ENCODE peak calls at places on chromosomes 4 and X, in eight cellular contexts. I, Y, G, V, N, C, B and F are unnamed samples.

GRCh38 chr4:26838055-26838842 is 22.4 kb upstream of the STIM2 start:
- DNase-seq in I (no peak), Y (no peak), G (no peak), V (no peak), N (no peak), C (no peak), B (no peak), F (no peak)

GRCh38 chr4:82624819-82625218 is 63.0 kb upstream of the TMEM150C start:
- DNase-seq in I (no peak), Y (no peak), G (no peak), V (no peak), N (no peak), C (no peak), B (no peak), F (no peak)

GRCh38 chr4:154616731-154617130 is 4.3 kb upstream of the FGG start:
- DNase-seq in I (no peak), Y (no peak), G (no peak), V (no peak), N (no peak), C (no peak), B (no peak), F (no peak)

GRCh38 chr4:75895744-75896314 is 6.4 kb downstream of the PPEF2 start:
- DNase-seq in I (no peak), Y (peak), G (no peak), V (no peak), N (no peak), C (no peak), B (no peak), F (no peak)

GRCh38 chrX:38473715-38474114 is 87.6 kb upstream of the TSPAN7 start:
- DNase-seq in I (no peak), Y (no peak), G (no peak), V (no peak), N (no peak), C (no peak), B (no peak), F (no peak)

GRCh38 chr4:169219440-169219839 is 51.3 kb downstream of the SH3RF1 start:
- DNase-seq in I (no peak), Y (no peak), G (no peak), V (no peak), N (no peak), C (no peak), B (no peak), F (no peak)

GRCh38 chr4:105896461-105896939 is 1.2 kb downstream of the NPNT start:
- DNase-seq in I (peak), Y (no peak), G (no peak), V (no peak), N (no peak), C (no peak), B (no peak), F (no peak)

GRCh38 chr4:165326831-165327210 is 648 bp upstream of the MSMO1 start:
- DNase-seq in I (peak), Y (no peak), G (no peak), V (no peak), N (no peak), C (peak), B (no peak), F (no peak)

GRCh38 chrX:150547511-150548115 is 20.8 kb upstream of the MTM1 start:
- DNase-seq in I (peak), Y (peak), G (peak), V (peak), N (peak), C (peak), B (peak), F (peak)

GRCh38 chr4:87240341-87240740 is 19.9 kb upstream of the KLHL8 start:
- DNase-seq in I (no peak), Y (no peak), G (no peak), V (no peak), N (no peak), C (no peak), B (no peak), F (no peak)

GRCh38 chrX:84340981-84341380 is 153.0 kb upstream of the RPS6KA6 start:
- DNase-seq in I (no peak), Y (no peak), G (no peak), V (no peak), N (no peak), C (no peak), B (no peak), F (no peak)

GRCh38 chr4:182807841-182808548 is 109.2 kb downstream of the DCTD start:
- DNase-seq in I (no peak), Y (no peak), G (no peak), V (no peak), N (no peak), C (no peak), B (no peak), F (no peak)

GRCh38 chr4:15197005-15197404 is 194.7 kb downstream of the CPEB2 start:
- DNase-seq in I (peak), Y (no peak), G (no peak), V (no peak), N (peak), C (no peak), B (no peak), F (peak)

GRCh38 chr4:133151301-133151680 is 2.2 kb downstream of the PCDH10 start:
- DNase-seq in I (peak), Y (peak), G (no peak), V (no peak), N (peak), C (peak), B (peak), F (peak)

GRCh38 chr4:52843958-52844357 is 18.2 kb upstream of the RASL11B start:
- DNase-seq in I (no peak), Y (no peak), G (no peak), V (no peak), N (no peak), C (no peak), B (no peak), F (no peak)

GRCh38 chrX:131752493-131753198 is 208.8 kb downstream of the OR13H1 start:
- DNase-seq in I (peak), Y (peak), G (no peak), V (no peak), N (no peak), C (no peak), B (peak), F (no peak)

GRCh38 chr4:142645478-142646108 is 200.5 kb downstream of the INPP4B start:
- DNase-seq in I (no peak), Y (no peak), G (no peak), V (no peak), N (no peak), C (no peak), B (no peak), F (peak)

GRCh38 chr4:74376888-74377483 is 12.0 kb downstream of the EREG start:
- DNase-seq in I (no peak), Y (no peak), G (no peak), V (no peak), N (no peak), C (no peak), B (no peak), F (no peak)

GRCh38 chrX:44871114-44871645 is 1.8 kb upstream of the KDM6A start:
- DNase-seq in I (no peak), Y (no peak), G (no peak), V (no peak), N (no peak), C (no peak), B (peak), F (no peak)

GRCh38 chr4:150150545-150151156 is 72.4 kb downstream of the DCLK2 start:
- DNase-seq in I (no peak), Y (no peak), G (no peak), V (no peak), N (no peak), C (no peak), B (no peak), F (no peak)

GRCh38 chr4:30385650-30386049 is 334.5 kb upstream of the PCDH7 start:
- DNase-seq in I (no peak), Y (no peak), G (no peak), V (no peak), N (no peak), C (no peak), B (no peak), F (no peak)

GRCh38 chr4:43867908-43868307 is 580.7 kb downstream of the KCTD8 start:
- DNase-seq in I (no peak), Y (no peak), G (no peak), V (no peak), N (no peak), C (no peak), B (no peak), F (no peak)

GRCh38 chr4:7738458-7739076 is 201.1 kb downstream of the AFAP1 start:
- DNase-seq in I (no peak), Y (no peak), G (no peak), V (no peak), N (no peak), C (no peak), B (peak), F (no peak)

GRCh38 chr4:76559236-76560071 is 124.4 kb downstream of the SHROOM3 start:
- DNase-seq in I (peak), Y (no peak), G (no peak), V (no peak), N (no peak), C (no peak), B (no peak), F (no peak)

GRCh38 chr4:133565379-133565778 is 416.3 kb downstream of the PCDH10 start:
- DNase-seq in I (no peak), Y (no peak), G (no peak), V (no peak), N (no peak), C (no peak), B (no peak), F (no peak)

GRCh38 chr4:177519481-177520270 is 77.4 kb upstream of the AGA start:
- DNase-seq in I (no peak), Y (no peak), G (no peak), V (no peak), N (no peak), C (no peak), B (no peak), F (no peak)

GRCh38 chrX:151899622-151900021 is 13.1 kb upstream of the MAGEA4 start:
- DNase-seq in I (no peak), Y (no peak), G (no peak), V (no peak), N (no peak), C (no peak), B (no peak), F (no peak)

GRCh38 chr4:90727938-90728337 is 600.7 kb downstream of the CCSER1 start:
- DNase-seq in I (no peak), Y (no peak), G (no peak), V (no peak), N (no peak), C (no peak), B (no peak), F (no peak)

GRCh38 chr4:150923945-150924344 is 91.1 kb downstream of the LRBA start:
- DNase-seq in I (no peak), Y (no peak), G (no peak), V (no peak), N (no peak), C (no peak), B (no peak), F (no peak)

GRCh38 chrX:100417671-100418070 is 7.6 kb upstream of the PCDH19 start:
- DNase-seq in I (no peak), Y (no peak), G (no peak), V (no peak), N (no peak), C (no peak), B (no peak), F (peak)

GRCh38 chr4:176726803-176727202 is 65.9 kb downstream of the VEGFC start:
- DNase-seq in I (no peak), Y (no peak), G (no peak), V (no peak), N (no peak), C (no peak), B (no peak), F (no peak)

GRCh38 chr4:4995103-4995761 is 24.0 kb downstream of the CYTL1 start:
- DNase-seq in I (peak), Y (peak), G (peak), V (peak), N (peak), C (peak), B (peak), F (peak)

GRCh38 chr4:75939890-75940691 is 722 bp downstream of the NAAA start:
- DNase-seq in I (peak), Y (peak), G (peak), V (peak), N (peak), C (peak), B (peak), F (peak)

GRCh38 chrX:16807976-16808542 is 21.8 kb downstream of the TXLNG start:
- DNase-seq in I (no peak), Y (no peak), G (no peak), V (no peak), N (no peak), C (no peak), B (no peak), F (no peak)

GRCh38 chrX:16804923-16805464 is 18.7 kb downstream of the TXLNG start:
- DNase-seq in I (no peak), Y (no peak), G (no peak), V (no peak), N (no peak), C (no peak), B (no peak), F (no peak)

DNA sequence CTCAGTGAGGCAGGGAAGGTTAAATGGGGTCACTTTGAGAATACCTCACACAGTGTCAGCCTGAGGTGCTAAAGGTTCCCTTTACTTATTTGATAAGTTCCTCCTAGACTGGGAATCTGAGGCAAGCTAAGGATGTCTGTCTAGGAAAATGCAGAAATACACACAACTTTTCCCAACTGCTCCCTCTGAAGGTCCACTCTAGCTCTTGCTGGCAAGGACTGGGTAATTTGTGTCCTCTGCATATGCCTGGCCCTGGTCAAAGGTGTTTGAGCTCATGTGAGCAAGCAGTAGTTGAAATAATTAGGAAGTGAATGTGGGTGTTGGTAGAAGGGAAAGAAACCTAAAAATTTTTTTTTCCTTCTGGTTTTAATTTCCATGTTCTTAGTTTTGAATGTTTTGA is 21.3 kb downstream of the TXLNG start:
- DNase-seq in I (no peak), Y (no peak), G (no peak), V (no peak), N (no peak), C (no peak), B (no peak), F (peak)
- TF ChIP-seq CTCF in I (peak), Y (no peak), G (no peak), V (peak), N (peak), C (peak), B (peak), F (no peak)

GRCh38 chrX:96372313-96373046 is 312.2 kb upstream of the DIAPH2 start:
- DNase-seq in I (no peak), Y (no peak), G (no peak), V (no peak), N (no peak), C (peak), B (no peak), F (peak)
- TF ChIP-seq CTCF in I (peak), Y (no peak), G (no peak), V (peak), N (peak), C (peak), B (peak), F (peak)

GRCh38 chr4:107366900-107367299 is 330.8 kb upstream of the DKK2 start:
- DNase-seq in I (no peak), Y (no peak), G (no peak), V (no peak), N (no peak), C (no peak), B (no peak), F (no peak)

GRCh38 chr4:107363137-107363536 is 327.0 kb upstream of the DKK2 start:
- DNase-seq in I (no peak), Y (no peak), G (no peak), V (no peak), N (no peak), C (no peak), B (no peak), F (no peak)

DNA sequence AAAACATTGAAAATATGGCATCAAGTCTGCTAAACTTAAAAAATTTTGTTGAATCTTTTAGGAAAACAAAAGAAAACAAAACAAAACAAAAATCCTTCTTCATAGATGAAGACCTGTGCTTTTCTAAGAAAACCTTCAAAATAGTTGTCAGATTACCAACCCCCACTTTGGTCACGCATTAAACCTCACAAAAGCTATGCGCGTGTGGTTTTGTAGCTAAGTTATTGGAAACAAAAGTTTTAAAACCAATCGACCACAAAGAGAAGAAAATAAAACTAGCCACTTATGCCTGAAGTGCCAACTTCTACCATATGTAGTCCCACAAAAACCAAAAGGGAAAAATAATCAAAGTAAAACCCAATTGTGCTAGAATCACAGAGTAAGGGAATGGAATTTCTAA is 329.9 kb upstream of the DKK2 start:
- DNase-seq in I (no peak), Y (no peak), G (no peak), V (no peak), N (no peak), C (no peak), B (no peak), F (no peak)
- TF ChIP-seq CTCF in I (no peak), Y (no peak), G (no peak), V (no peak), N (no peak), C (no peak), B (no peak), F (no peak)

DNA sequence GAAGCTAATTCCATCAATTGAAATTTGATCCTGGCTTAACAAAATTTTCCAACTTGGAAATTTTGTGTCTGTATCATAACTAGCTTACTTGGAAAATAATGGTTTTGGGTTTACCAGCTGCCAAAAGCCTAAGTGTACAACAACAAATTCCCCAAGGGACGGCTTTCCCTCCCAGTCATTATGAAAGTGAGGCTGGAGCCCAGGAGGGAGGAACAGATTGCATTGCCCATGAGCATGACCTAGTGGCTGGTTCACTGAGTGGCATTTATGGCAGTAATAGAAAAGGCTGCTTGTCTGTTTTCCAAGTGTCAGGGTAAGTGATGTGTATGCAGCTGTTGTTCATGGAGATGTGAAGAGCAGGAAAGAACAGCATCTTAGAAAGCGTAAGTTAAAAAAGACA is 70.8 kb upstream of the HHIP start:
- DNase-seq in I (peak), Y (no peak), G (no peak), V (no peak), N (no peak), C (no peak), B (no peak), F (peak)
- TF ChIP-seq CTCF in I (peak), Y (no peak), G (no peak), V (no peak), N (no peak), C (no peak), B (peak), F (no peak)

GRCh38 chr4:103207673-103208072 is 9.5 kb upstream of the CENPE start:
- DNase-seq in I (peak), Y (no peak), G (no peak), V (no peak), N (peak), C (no peak), B (no peak), F (peak)

GRCh38 chr4:103199009-103199408 is 866 bp upstream of the CENPE start:
- DNase-seq in I (no peak), Y (peak), G (no peak), V (no peak), N (no peak), C (no peak), B (peak), F (no peak)

GRCh38 chr4:103201724-103202123 is 3.6 kb upstream of the CENPE start:
- DNase-seq in I (no peak), Y (no peak), G (no peak), V (no peak), N (no peak), C (no peak), B (no peak), F (no peak)

GRCh38 chr4:103201254-103201653 is 3.1 kb upstream of the CENPE start:
- DNase-seq in I (no peak), Y (no peak), G (no peak), V (no peak), N (no peak), C (no peak), B (no peak), F (no peak)

GRCh38 chr4:103204114-103204513 is 6.0 kb upstream of the CENPE start:
- DNase-seq in I (no peak), Y (no peak), G (no peak), V (no peak), N (no peak), C (no peak), B (no peak), F (no peak)
- TF ChIP-seq CTCF in I (peak), Y (no peak), G (no peak), V (peak), N (peak), C (no peak), B (no peak), F (no peak)

DNA sequence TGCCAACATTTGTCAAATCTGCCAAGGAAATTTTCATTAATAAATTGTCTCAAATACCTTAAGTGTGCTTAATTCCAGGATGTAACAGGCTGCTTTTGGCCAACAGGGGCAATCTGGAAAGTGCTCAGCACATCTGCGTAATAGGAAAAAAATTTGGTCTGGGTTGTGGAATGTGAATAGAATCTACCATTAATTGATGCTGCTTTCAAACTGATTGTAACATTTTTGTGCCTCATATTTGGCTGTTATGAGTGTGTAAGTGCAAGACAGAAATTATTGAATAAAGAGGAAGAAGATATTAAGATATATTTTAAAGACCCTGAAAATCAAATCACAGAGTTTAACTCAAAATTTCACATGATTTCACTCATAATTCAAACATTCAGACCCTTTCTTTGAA is 41.1 kb downstream of the REELD1 start:
- DNase-seq in I (no peak), Y (no peak), G (no peak), V (no peak), N (no peak), C (no peak), B (no peak), F (no peak)
- TF ChIP-seq CTCF in I (no peak), Y (no peak), G (no peak), V (no peak), N (no peak), C (peak), B (no peak), F (no peak)